ENCODE peak calls at places on chromosomes 2 and 18, in ten cellular contexts. One of them, this sample, is unnamed.

GRCh38 chr18:45916302-45916701 is 50.8 kb downstream of the EPG5 start:
- DNase-seq in SHP77: no peak
- DNase-seq in HTR-8/SVneo: no peak
- DNase-seq in activated T-cell treated with anti-CD3 and anti-CD28 coated beads, Interleukin-2, amount 50 U/mL, for 72 hours: no peak
- DNase-seq in LoVo: no peak
- DNase-seq in EL: no peak
- DNase-seq in AML-193: no peak
- DNase-seq in GF-D8: no peak
- DNase-seq in posterior cingulate gyrus: no peak
- DNase-seq in stimulated activated CD8-positive, alpha-beta memory T cell treated with anti-CD3 and anti-CD28 coated beads, Interleukin-2, amount 100 ng/mL, for 1 hour: no peak
- DNase-seq in this sample: no peak

GRCh38 chr2:228657807-228658402 is 476.4 kb upstream of the SPHKAP start:
- DNase-seq in EL: peak
- DNase-seq in LoVo: peak
- DNase-seq in AML-193: peak
- DNase-seq in posterior cingulate gyrus: no peak
- DNase-seq in GF-D8: no peak
- DNase-seq in stimulated activated CD8-positive, alpha-beta memory T cell treated with anti-CD3 and anti-CD28 coated beads, Interleukin-2, amount 100 ng/mL, for 1 hour: no peak
- DNase-seq in SHP77: peak
- DNase-seq in HTR-8/SVneo: no peak
- DNase-seq in activated T-cell treated with anti-CD3 and anti-CD28 coated beads, Interleukin-2, amount 50 U/mL, for 72 hours: no peak
- DNase-seq in this sample: peak

GRCh38 chr18:47611649-47612048 is 318.8 kb downstream of the SMAD2 start:
- DNase-seq in SHP77: no peak
- DNase-seq in posterior cingulate gyrus: no peak
- DNase-seq in LoVo: no peak
- DNase-seq in activated T-cell treated with anti-CD3 and anti-CD28 coated beads, Interleukin-2, amount 50 U/mL, for 72 hours: no peak
- DNase-seq in HTR-8/SVneo: no peak
- DNase-seq in GF-D8: no peak
- DNase-seq in stimulated activated CD8-positive, alpha-beta memory T cell treated with anti-CD3 and anti-CD28 coated beads, Interleukin-2, amount 100 ng/mL, for 1 hour: no peak
- DNase-seq in EL: no peak
- DNase-seq in AML-193: no peak
- DNase-seq in this sample: no peak

GRCh38 chr2:227862741-227863588 is 8.5 kb upstream of the DAW1 start:
- DNase-seq in SHP77: no peak
- DNase-seq in LoVo: peak
- DNase-seq in HTR-8/SVneo: peak
- DNase-seq in GF-D8: no peak
- DNase-seq in AML-193: no peak
- DNase-seq in activated T-cell treated with anti-CD3 and anti-CD28 coated beads, Interleukin-2, amount 50 U/mL, for 72 hours: no peak
- DNase-seq in stimulated activated CD8-positive, alpha-beta memory T cell treated with anti-CD3 and anti-CD28 coated beads, Interleukin-2, amount 100 ng/mL, for 1 hour: no peak
- DNase-seq in posterior cingulate gyrus: no peak
- DNase-seq in EL: peak
- DNase-seq in this sample: peak

GRCh38 chr18:48674198-48674721 is 135.4 kb downstream of the CTIF start:
- DNase-seq in AML-193: no peak
- DNase-seq in activated T-cell treated with anti-CD3 and anti-CD28 coated beads, Interleukin-2, amount 50 U/mL, for 72 hours: no peak
- DNase-seq in posterior cingulate gyrus: peak
- DNase-seq in EL: peak
- DNase-seq in SHP77: no peak
- DNase-seq in LoVo: no peak
- DNase-seq in stimulated activated CD8-positive, alpha-beta memory T cell treated with anti-CD3 and anti-CD28 coated beads, Interleukin-2, amount 100 ng/mL, for 1 hour: no peak
- DNase-seq in GF-D8: no peak
- DNase-seq in HTR-8/SVneo: no peak
- DNase-seq in this sample: no peak

GRCh38 chr2:83972123-83972522 is 487.0 kb downstream of the SUCLG1 start:
- DNase-seq in activated T-cell treated with anti-CD3 and anti-CD28 coated beads, Interleukin-2, amount 50 U/mL, for 72 hours: no peak
- DNase-seq in LoVo: no peak
- DNase-seq in EL: no peak
- DNase-seq in HTR-8/SVneo: peak
- DNase-seq in AML-193: no peak
- DNase-seq in posterior cingulate gyrus: no peak
- DNase-seq in stimulated activated CD8-positive, alpha-beta memory T cell treated with anti-CD3 and anti-CD28 coated beads, Interleukin-2, amount 100 ng/mL, for 1 hour: no peak
- DNase-seq in SHP77: no peak
- DNase-seq in GF-D8: no peak
- DNase-seq in this sample: no peak

GRCh38 chr2:182101263-182101662 is 115.6 kb downstream of the PPP1R1C start:
- DNase-seq in SHP77: no peak
- DNase-seq in LoVo: no peak
- DNase-seq in GF-D8: no peak
- DNase-seq in AML-193: peak
- DNase-seq in posterior cingulate gyrus: no peak
- DNase-seq in HTR-8/SVneo: no peak
- DNase-seq in activated T-cell treated with anti-CD3 and anti-CD28 coated beads, Interleukin-2, amount 50 U/mL, for 72 hours: no peak
- DNase-seq in stimulated activated CD8-positive, alpha-beta memory T cell treated with anti-CD3 and anti-CD28 coated beads, Interleukin-2, amount 100 ng/mL, for 1 hour: no peak
- DNase-seq in EL: no peak
- DNase-seq in this sample: no peak

GRCh38 chr2:152962446-152962845 is 244.0 kb downstream of the ARL6IP6 start:
- DNase-seq in HTR-8/SVneo: no peak
- DNase-seq in EL: no peak
- DNase-seq in SHP77: no peak
- DNase-seq in activated T-cell treated with anti-CD3 and anti-CD28 coated beads, Interleukin-2, amount 50 U/mL, for 72 hours: no peak
- DNase-seq in GF-D8: no peak
- DNase-seq in posterior cingulate gyrus: no peak
- DNase-seq in AML-193: no peak
- DNase-seq in LoVo: peak
- DNase-seq in stimulated activated CD8-positive, alpha-beta memory T cell treated with anti-CD3 and anti-CD28 coated beads, Interleukin-2, amount 100 ng/mL, for 1 hour: no peak
- DNase-seq in this sample: peak

GRCh38 chr2:125175415-125175814 is 1150.3 kb downstream of the CNTNAP5 start:
- DNase-seq in posterior cingulate gyrus: no peak
- DNase-seq in activated T-cell treated with anti-CD3 and anti-CD28 coated beads, Interleukin-2, amount 50 U/mL, for 72 hours: no peak
- DNase-seq in AML-193: no peak
- DNase-seq in GF-D8: no peak
- DNase-seq in LoVo: no peak
- DNase-seq in EL: no peak
- DNase-seq in HTR-8/SVneo: no peak
- DNase-seq in SHP77: no peak
- DNase-seq in stimulated activated CD8-positive, alpha-beta memory T cell treated with anti-CD3 and anti-CD28 coated beads, Interleukin-2, amount 100 ng/mL, for 1 hour: no peak
- DNase-seq in this sample: no peak

GRCh38 chr2:217934321-217935131 is 68.3 kb downstream of the TNS1 start:
- DNase-seq in HTR-8/SVneo: peak
- DNase-seq in EL: peak
- DNase-seq in AML-193: peak
- DNase-seq in stimulated activated CD8-positive, alpha-beta memory T cell treated with anti-CD3 and anti-CD28 coated beads, Interleukin-2, amount 100 ng/mL, for 1 hour: no peak
- DNase-seq in posterior cingulate gyrus: no peak
- DNase-seq in SHP77: no peak
- DNase-seq in activated T-cell treated with anti-CD3 and anti-CD28 coated beads, Interleukin-2, amount 50 U/mL, for 72 hours: no peak
- DNase-seq in GF-D8: no peak
- DNase-seq in LoVo: no peak
- DNase-seq in this sample: no peak

GRCh38 chr2:212918336-212918735 is 233.1 kb downstream of the IKZF2 start:
- DNase-seq in HTR-8/SVneo: no peak
- DNase-seq in EL: no peak
- DNase-seq in AML-193: no peak
- DNase-seq in GF-D8: no peak
- DNase-seq in LoVo: no peak
- DNase-seq in posterior cingulate gyrus: no peak
- DNase-seq in SHP77: no peak
- DNase-seq in stimulated activated CD8-positive, alpha-beta memory T cell treated with anti-CD3 and anti-CD28 coated beads, Interleukin-2, amount 100 ng/mL, for 1 hour: no peak
- DNase-seq in activated T-cell treated with anti-CD3 and anti-CD28 coated beads, Interleukin-2, amount 50 U/mL, for 72 hours: no peak
- DNase-seq in this sample: no peak